ENCODE peak calls at places on chromosomes 2 and 18, in nine cellular contexts. One of them, this sample, is unnamed.

GRCh38 chr2:152433814-152434213 is 98.8 kb downstream of the FMNL2 start:
- DNase-seq in kidney: no peak
- DNase-seq in tibial nerve: no peak
- DNase-seq in Calu3: no peak
- DNase-seq in left ventricle myocardium inferior: no peak
- DNase-seq in A549: no peak
- DNase-seq in neural crest cell: no peak
- DNase-seq in GM10248: no peak
- DNase-seq in fibroblast of mammary gland: no peak
- DNase-seq in this sample: no peak

GRCh38 chr2:65186872-65187851 is 40.5 kb upstream of the ACTR2 start:
- DNase-seq in neural crest cell: peak
- DNase-seq in fibroblast of mammary gland: peak
- DNase-seq in left ventricle myocardium inferior: peak
- DNase-seq in GM10248: peak
- DNase-seq in Calu3: peak
- DNase-seq in A549: peak
- DNase-seq in kidney: peak
- DNase-seq in tibial nerve: peak
- DNase-seq in this sample: peak

GRCh38 chr2:214401580-214401979 is 9.3 kb upstream of the VWC2L start:
- DNase-seq in tibial nerve: no peak
- DNase-seq in left ventricle myocardium inferior: no peak
- DNase-seq in kidney: no peak
- DNase-seq in Calu3: no peak
- DNase-seq in A549: no peak
- DNase-seq in fibroblast of mammary gland: no peak
- DNase-seq in GM10248: no peak
- DNase-seq in neural crest cell: no peak
- DNase-seq in this sample: no peak

GRCh38 chr2:12770569-12770968 is 53.8 kb downstream of the TRIB2 start:
- DNase-seq in tibial nerve: no peak
- DNase-seq in neural crest cell: no peak
- DNase-seq in fibroblast of mammary gland: no peak
- DNase-seq in kidney: no peak
- DNase-seq in Calu3: no peak
- DNase-seq in left ventricle myocardium inferior: no peak
- DNase-seq in GM10248: no peak
- DNase-seq in A549: no peak
- DNase-seq in this sample: no peak

GRCh38 chr2:100012575-100012974 is 129.8 kb downstream of the AFF3 start:
- DNase-seq in Calu3: no peak
- DNase-seq in A549: no peak
- DNase-seq in GM10248: no peak
- DNase-seq in fibroblast of mammary gland: no peak
- DNase-seq in left ventricle myocardium inferior: no peak
- DNase-seq in tibial nerve: no peak
- DNase-seq in neural crest cell: no peak
- DNase-seq in kidney: no peak
- DNase-seq in this sample: no peak

GRCh38 chr2:23069156-23069555 is 315.8 kb upstream of the KLHL29 start:
- DNase-seq in neural crest cell: no peak
- DNase-seq in GM10248: no peak
- DNase-seq in kidney: no peak
- DNase-seq in left ventricle myocardium inferior: no peak
- DNase-seq in tibial nerve: no peak
- DNase-seq in A549: no peak
- DNase-seq in fibroblast of mammary gland: no peak
- DNase-seq in Calu3: no peak
- DNase-seq in this sample: no peak

GRCh38 chr2:69452687-69453086 is 15.5 kb upstream of the NFU1 start:
- DNase-seq in kidney: no peak
- DNase-seq in Calu3: no peak
- DNase-seq in tibial nerve: no peak
- DNase-seq in A549: no peak
- DNase-seq in GM10248: no peak
- DNase-seq in fibroblast of mammary gland: no peak
- DNase-seq in left ventricle myocardium inferior: no peak
- DNase-seq in neural crest cell: no peak
- DNase-seq in this sample: no peak

GRCh38 chr2:191155608-191156071 is 4.8 kb upstream of the STAT4 start:
- DNase-seq in A549: peak
- DNase-seq in fibroblast of mammary gland: peak
- DNase-seq in Calu3: no peak
- DNase-seq in tibial nerve: no peak
- DNase-seq in left ventricle myocardium inferior: no peak
- DNase-seq in kidney: no peak
- DNase-seq in GM10248: peak
- DNase-seq in neural crest cell: no peak
- DNase-seq in this sample: no peak

GRCh38 chr2:27715318-27716165 is 51.9 kb downstream of the SLC4A1AP start:
- DNase-seq in Calu3: peak
- DNase-seq in neural crest cell: no peak
- DNase-seq in tibial nerve: no peak
- DNase-seq in GM10248: peak
- DNase-seq in A549: peak
- DNase-seq in fibroblast of mammary gland: peak
- DNase-seq in left ventricle myocardium inferior: peak
- DNase-seq in kidney: peak
- DNase-seq in this sample: peak

GRCh38 chr2:75641587-75641986 is 5.0 kb upstream of the MRPL19 start:
- DNase-seq in left ventricle myocardium inferior: no peak
- DNase-seq in kidney: no peak
- DNase-seq in tibial nerve: peak
- DNase-seq in neural crest cell: no peak
- DNase-seq in A549: no peak
- DNase-seq in GM10248: no peak
- DNase-seq in fibroblast of mammary gland: no peak
- DNase-seq in Calu3: no peak
- DNase-seq in this sample: no peak

GRCh38 chr2:11419781-11420180 is 46.2 kb downstream of the E2F6 start:
- DNase-seq in kidney: no peak
- DNase-seq in left ventricle myocardium inferior: no peak
- DNase-seq in A549: no peak
- DNase-seq in Calu3: no peak
- DNase-seq in fibroblast of mammary gland: peak
- DNase-seq in GM10248: no peak
- DNase-seq in neural crest cell: no peak
- DNase-seq in tibial nerve: no peak
- DNase-seq in this sample: no peak

GRCh38 chr2:150643106-150643730 is 155.8 kb upstream of the RND3 start:
- DNase-seq in kidney: no peak
- DNase-seq in fibroblast of mammary gland: peak
- DNase-seq in A549: no peak
- DNase-seq in tibial nerve: no peak
- DNase-seq in neural crest cell: no peak
- DNase-seq in GM10248: no peak
- DNase-seq in left ventricle myocardium inferior: no peak
- DNase-seq in Calu3: no peak
- DNase-seq in this sample: no peak

GRCh38 chr2:54598347-54599325 is 124.8 kb upstream of the EML6 start:
- DNase-seq in fibroblast of mammary gland: no peak
- DNase-seq in GM10248: no peak
- DNase-seq in A549: no peak
- DNase-seq in left ventricle myocardium inferior: peak
- DNase-seq in kidney: no peak
- DNase-seq in Calu3: no peak
- DNase-seq in tibial nerve: no peak
- DNase-seq in neural crest cell: no peak
- DNase-seq in this sample: no peak

GRCh38 chr2:163453920-163454319 is 281.9 kb downstream of the FIGN start:
- DNase-seq in fibroblast of mammary gland: no peak
- DNase-seq in kidney: no peak
- DNase-seq in tibial nerve: no peak
- DNase-seq in GM10248: no peak
- DNase-seq in Calu3: no peak
- DNase-seq in neural crest cell: no peak
- DNase-seq in left ventricle myocardium inferior: no peak
- DNase-seq in A549: no peak
- DNase-seq in this sample: no peak

GRCh38 chr18:46867471-46868170 is 49.7 kb downstream of the PIAS2 start:
- DNase-seq in Calu3: no peak
- DNase-seq in A549: no peak
- DNase-seq in tibial nerve: no peak
- DNase-seq in left ventricle myocardium inferior: no peak
- DNase-seq in neural crest cell: no peak
- DNase-seq in fibroblast of mammary gland: no peak
- DNase-seq in kidney: no peak
- DNase-seq in GM10248: no peak
- DNase-seq in this sample: no peak

GRCh38 chr18:34821669-34822210 is 111.6 kb downstream of the DTNA start:
- DNase-seq in left ventricle myocardium inferior: no peak
- DNase-seq in fibroblast of mammary gland: no peak
- DNase-seq in A549: peak
- DNase-seq in Calu3: no peak
- DNase-seq in GM10248: no peak
- DNase-seq in kidney: no peak
- DNase-seq in tibial nerve: no peak
- DNase-seq in neural crest cell: no peak
- DNase-seq in this sample: no peak

GRCh38 chr2:148642112-148642744 is 2.3 kb upstream of the EPC2 start:
- DNase-seq in kidney: no peak
- DNase-seq in A549: no peak
- DNase-seq in fibroblast of mammary gland: no peak
- DNase-seq in tibial nerve: no peak
- DNase-seq in Calu3: no peak
- DNase-seq in neural crest cell: no peak
- DNase-seq in GM10248: no peak
- DNase-seq in left ventricle myocardium inferior: no peak
- DNase-seq in this sample: no peak

GRCh38 chr18:67131498-67131897 is 385.0 kb downstream of the DSEL start:
- DNase-seq in kidney: no peak
- DNase-seq in A549: no peak
- DNase-seq in Calu3: no peak
- DNase-seq in neural crest cell: no peak
- DNase-seq in fibroblast of mammary gland: no peak
- DNase-seq in tibial nerve: no peak
- DNase-seq in left ventricle myocardium inferior: no peak
- DNase-seq in GM10248: no peak
- DNase-seq in this sample: no peak

DNA sequence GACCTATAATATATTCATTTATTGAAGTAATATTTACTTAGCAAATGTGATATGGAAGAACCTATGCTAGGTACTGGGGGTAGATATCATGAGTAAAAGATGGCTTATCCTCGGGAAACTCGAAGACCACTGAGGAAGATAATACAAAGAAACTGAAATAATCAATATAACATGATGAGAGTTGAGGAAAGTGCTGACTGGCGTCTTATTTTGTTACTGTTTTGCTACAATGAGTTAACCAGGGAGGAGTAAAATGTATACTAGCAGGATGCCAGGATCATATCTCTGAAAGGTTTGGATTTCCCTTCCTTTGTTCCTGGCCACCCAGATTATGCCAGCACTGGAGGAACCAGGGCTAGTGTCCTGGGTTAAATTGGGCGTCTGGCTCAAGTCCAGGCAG is 111.7 kb upstream of the SPATS2L start:
- DNase-seq in left ventricle myocardium inferior: no peak
- DNase-seq in GM10248: no peak
- DNase-seq in A549: no peak
- DNase-seq in fibroblast of mammary gland: no peak
- DNase-seq in neural crest cell: no peak
- DNase-seq in tibial nerve: no peak
- DNase-seq in kidney: no peak
- DNase-seq in Calu3: no peak
- DNase-seq in this sample: no peak
- TF ChIP-seq CTCF in left ventricle myocardium inferior: no peak
- TF ChIP-seq CTCF in GM10248: no peak
- TF ChIP-seq CTCF in A549: no peak
- TF ChIP-seq CTCF in fibroblast of mammary gland: no peak
- TF ChIP-seq CTCF in neural crest cell: no peak
- TF ChIP-seq CTCF in tibial nerve: no peak
- TF ChIP-seq CTCF in kidney: no peak
- TF ChIP-seq CTCF in Calu3: no peak
- TF ChIP-seq CTCF in this sample: no peak

GRCh38 chr18:3410273-3410672 is 39.7 kb upstream of the TGIF1 start:
- DNase-seq in neural crest cell: no peak
- DNase-seq in GM10248: no peak
- DNase-seq in Calu3: no peak
- DNase-seq in kidney: no peak
- DNase-seq in A549: no peak
- DNase-seq in left ventricle myocardium inferior: no peak
- DNase-seq in fibroblast of mammary gland: no peak
- DNase-seq in tibial nerve: no peak
- DNase-seq in this sample: no peak

GRCh38 chr18:3411327-3411726 is 38.6 kb upstream of the TGIF1 start:
- DNase-seq in A549: peak
- DNase-seq in tibial nerve: no peak
- DNase-seq in neural crest cell: no peak
- DNase-seq in fibroblast of mammary gland: no peak
- DNase-seq in GM10248: no peak
- DNase-seq in Calu3: no peak
- DNase-seq in kidney: no peak
- DNase-seq in left ventricle myocardium inferior: no peak
- DNase-seq in this sample: no peak

GRCh38 chr18:3418083-3418482 is 31.9 kb upstream of the TGIF1 start:
- DNase-seq in left ventricle myocardium inferior: no peak
- DNase-seq in A549: no peak
- DNase-seq in Calu3: no peak
- DNase-seq in GM10248: no peak
- DNase-seq in kidney: no peak
- DNase-seq in tibial nerve: no peak
- DNase-seq in fibroblast of mammary gland: no peak
- DNase-seq in neural crest cell: no peak
- DNase-seq in this sample: no peak

GRCh38 chr18:3411854-3412268 is 38.1 kb upstream of the TGIF1 start:
- DNase-seq in Calu3: peak
- DNase-seq in kidney: no peak
- DNase-seq in fibroblast of mammary gland: no peak
- DNase-seq in tibial nerve: no peak
- DNase-seq in left ventricle myocardium inferior: peak
- DNase-seq in A549: peak
- DNase-seq in GM10248: no peak
- DNase-seq in neural crest cell: no peak
- DNase-seq in this sample: no peak

GRCh38 chr18:3415110-3415509 is 34.9 kb upstream of the TGIF1 start:
- DNase-seq in A549: no peak
- DNase-seq in fibroblast of mammary gland: no peak
- DNase-seq in tibial nerve: no peak
- DNase-seq in kidney: no peak
- DNase-seq in left ventricle myocardium inferior: no peak
- DNase-seq in neural crest cell: no peak
- DNase-seq in Calu3: no peak
- DNase-seq in GM10248: no peak
- DNase-seq in this sample: no peak
- TF ChIP-seq CTCF in A549: no peak
- TF ChIP-seq CTCF in fibroblast of mammary gland: no peak
- TF ChIP-seq CTCF in tibial nerve: no peak
- TF ChIP-seq CTCF in kidney: no peak
- TF ChIP-seq CTCF in left ventricle myocardium inferior: no peak
- TF ChIP-seq CTCF in neural crest cell: no peak
- TF ChIP-seq CTCF in Calu3: no peak
- TF ChIP-seq CTCF in GM10248: no peak
- TF ChIP-seq CTCF in this sample: no peak

GRCh38 chr2:146523218-146523617 is 1321.6 kb upstream of the ACVR2A start:
- DNase-seq in neural crest cell: no peak
- DNase-seq in kidney: no peak
- DNase-seq in tibial nerve: no peak
- DNase-seq in GM10248: no peak
- DNase-seq in A549: no peak
- DNase-seq in left ventricle myocardium inferior: no peak
- DNase-seq in fibroblast of mammary gland: peak
- DNase-seq in Calu3: no peak
- DNase-seq in this sample: no peak
- TF ChIP-seq CTCF in neural crest cell: peak
- TF ChIP-seq CTCF in kidney: no peak
- TF ChIP-seq CTCF in tibial nerve: no peak
- TF ChIP-seq CTCF in GM10248: no peak
- TF ChIP-seq CTCF in A549: peak
- TF ChIP-seq CTCF in left ventricle myocardium inferior: peak
- TF ChIP-seq CTCF in fibroblast of mammary gland: peak
- TF ChIP-seq CTCF in Calu3: peak
- TF ChIP-seq CTCF in this sample: peak

GRCh38 chr18:7601249-7601620 is 34.1 kb downstream of the PTPRM start:
- DNase-seq in left ventricle myocardium inferior: no peak
- DNase-seq in Calu3: no peak
- DNase-seq in kidney: no peak
- DNase-seq in fibroblast of mammary gland: peak
- DNase-seq in tibial nerve: no peak
- DNase-seq in A549: no peak
- DNase-seq in GM10248: no peak
- DNase-seq in neural crest cell: no peak
- DNase-seq in this sample: no peak
- TF ChIP-seq CTCF in left ventricle myocardium inferior: no peak
- TF ChIP-seq CTCF in Calu3: no peak
- TF ChIP-seq CTCF in kidney: no peak
- TF ChIP-seq CTCF in fibroblast of mammary gland: peak
- TF ChIP-seq CTCF in tibial nerve: no peak
- TF ChIP-seq CTCF in A549: no peak
- TF ChIP-seq CTCF in GM10248: no peak
- TF ChIP-seq CTCF in neural crest cell: no peak
- TF ChIP-seq CTCF in this sample: no peak

This sample was measured in endothelial cell.